ENCODE peak calls at places on chromosomes 4 and X, in five cellular contexts. A, J, V, R and I are unnamed samples.

GRCh38 chrX:149916745-149917392 is 12.5 kb upstream of the HSFX4 start:
- DNase-seq in A (no peak), J (peak; percentile 1), V (no peak), R (no peak), I (no peak)

GRCh38 chr4:156974264-156974663 is 2.7 kb upstream of the PDGFC start:
- DNase-seq in A (no peak), J (peak; percentile 74), V (no peak), R (no peak), I (no peak)

GRCh38 chr4:6272863-6273660 is 3.4 kb downstream of the WFS1 start:
- DNase-seq in A (no peak), J (peak; percentile 88), V (no peak), R (no peak), I (no peak)

GRCh38 chr4:120659626-120660170 is 262.8 kb downstream of the PRDM5 start:
- DNase-seq in A (no peak), J (no peak), V (no peak), R (no peak), I (no peak)

GRCh38 chr4:189124149-189124758 is 816.4 kb upstream of the FRG1 start:
- DNase-seq in A (no peak), J (peak; percentile 74), V (peak; percentile 65), R (no peak), I (peak; percentile 36)

GRCh38 chr4:73053974-73054480 is 15.5 kb downstream of the COX18 start:
- DNase-seq in A (no peak), J (peak; percentile 50), V (peak; percentile 31), R (no peak), I (no peak)

GRCh38 chrX:118974908-118975671 is 672 bp downstream of the LONRF3 start:
- DNase-seq in A (peak; percentile 40), J (no peak), V (peak; percentile 60), R (peak; percentile 42), I (peak; percentile 73)

GRCh38 chrX:56943264-56943663 is 52.1 kb downstream of the SPIN3 start:
- DNase-seq in A (no peak), J (no peak), V (no peak), R (no peak), I (no peak)

GRCh38 chr4:147340111-147340510 is 140.8 kb upstream of the EDNRA start:
- DNase-seq in A (no peak), J (peak; percentile 89), V (no peak), R (no peak), I (no peak)

GRCh38 chr4:2794707-2795557 is 2.0 kb downstream of the SH3BP2 start:
- DNase-seq in A (peak; percentile 68), J (peak; percentile 79), V (no peak), R (no peak), I (no peak)

GRCh38 chr4:5050520-5050955 is 742 bp upstream of the STK32B start:
- DNase-seq in A (peak; percentile 57), J (peak; percentile 83), V (peak; percentile 91), R (no peak), I (peak; percentile 89)

GRCh38 chr4:83772680-83773079 is 236.8 kb downstream of the GPAT3 start:
- DNase-seq in A (no peak), J (peak; percentile 2), V (peak; percentile 12), R (no peak), I (no peak)

GRCh38 chrX:8743126-8743732 is 11.3 kb upstream of the ANOS1 start:
- DNase-seq in A (peak; percentile 48), J (peak; percentile 31), V (peak; percentile 69), R (peak; percentile 27), I (peak; percentile 70)

GRCh38 chr4:15145709-15146108 is 143.4 kb downstream of the CPEB2 start:
- DNase-seq in A (no peak), J (no peak), V (no peak), R (no peak), I (no peak)

GRCh38 chrX:104018126-104018525 is 4.6 kb upstream of the H2BW1 start:
- DNase-seq in A (no peak), J (peak; percentile 8), V (no peak), R (no peak), I (no peak)

GRCh38 chr4:138475116-138475515 is 233.0 kb upstream of the SLC7A11 start:
- DNase-seq in A (no peak), J (no peak), V (no peak), R (no peak), I (no peak)

GRCh38 chrX:48897157-48897620 is 379 bp downstream of the TIMM17B start:
- DNase-seq in A (peak; percentile 78), J (peak; percentile 66), V (peak; percentile 93), R (peak; percentile 52), I (peak; percentile 93)

GRCh38 chrX:138287200-138287865 is 424.2 kb downstream of the FGF13 start:
- DNase-seq in A (no peak), J (no peak), V (no peak), R (no peak), I (no peak)

GRCh38 chrX:153646620-153647373 is at the start of gene DUSP9:
- DNase-seq in A (no peak), J (no peak), V (peak; percentile 66), R (no peak), I (peak; percentile 91)

GRCh38 chr4:80362578-80363181 is 27.1 kb downstream of the CFAP299 start:
- DNase-seq in A (no peak), J (peak; percentile 51), V (peak; percentile 83), R (no peak), I (peak; percentile 35)

GRCh38 chr4:74635074-74635473 is 159.2 kb downstream of the BTC start:
- DNase-seq in A (no peak), J (no peak), V (no peak), R (no peak), I (no peak)

GRCh38 chrX:56798866-56799864 is 70.1 kb downstream of the NBDY start:
- DNase-seq in A (peak; percentile 52), J (no peak), V (no peak), R (no peak), I (peak; percentile 12)

GRCh38 chr4:147134536-147135210 is 189.0 kb upstream of the TTC29 start:
- DNase-seq in A (no peak), J (no peak), V (no peak), R (no peak), I (no peak)

GRCh38 chr4:56637154-56637553 is 43.9 kb downstream of the HOPX start:
- DNase-seq in A (no peak), J (no peak), V (no peak), R (no peak), I (no peak)

GRCh38 chr4:154009795-154010194 is 220.9 kb upstream of the SFRP2 start:
- DNase-seq in A (no peak), J (no peak), V (no peak), R (no peak), I (no peak)

GRCh38 chr4:181819951-181820350 is 423.3 kb upstream of the TENM3 start:
- DNase-seq in A (no peak), J (peak; percentile 49), V (no peak), R (no peak), I (no peak)

GRCh38 chr4:148116264-148116663 is 325.9 kb downstream of the NR3C2 start:
- DNase-seq in A (no peak), J (peak; percentile 79), V (no peak), R (no peak), I (no peak)

GRCh38 chrX:33086886-33087285 is 124.5 kb downstream of the DMD start:
- DNase-seq in A (no peak), J (no peak), V (peak; percentile 37), R (no peak), I (peak; percentile 7)

GRCh38 chr4:88230399-88230798 is 54.0 kb downstream of the PPM1K start:
- DNase-seq in A (no peak), J (no peak), V (no peak), R (no peak), I (no peak)

GRCh38 chr4:88225216-88226107 is 58.9 kb downstream of the PPM1K start:
- DNase-seq in A (no peak), J (peak; percentile 26), V (no peak), R (no peak), I (no peak)

GRCh38 chr4:88226143-88226542 is 58.2 kb downstream of the PPM1K start:
- DNase-seq in A (no peak), J (no peak), V (no peak), R (no peak), I (no peak)

GRCh38 chr4:88227734-88228133 is 56.6 kb downstream of the PPM1K start:
- DNase-seq in A (no peak), J (no peak), V (no peak), R (no peak), I (no peak)

GRCh38 chr4:88230953-88231835 is 53.2 kb downstream of the PPM1K start:
- DNase-seq in A (no peak), J (peak; percentile 20), V (no peak), R (no peak), I (no peak)
- H3K4me3 ChIP-seq in A (no peak overlapping the region), J (peak overlapping the region; percentile 43), V (no peak overlapping the region), R (no peak overlapping the region), I (no peak overlapping the region)

GRCh38 chr4:183256343-183256742 is 63.7 kb downstream of the CLDN22 start:
- DNase-seq in A (no peak), J (no peak), V (no peak), R (no peak), I (no peak)

GRCh38 chr4:183254162-183254561 is 65.9 kb downstream of the CLDN22 start:
- DNase-seq in A (no peak), J (no peak), V (no peak), R (no peak), I (no peak)

GRCh38 chr4:183253451-183253850 is 66.6 kb downstream of the CLDN22 start:
- DNase-seq in A (no peak), J (no peak), V (no peak), R (no peak), I (no peak)

GRCh38 chr4:183256756-183257385 is 63.2 kb downstream of the CLDN22 start:
- DNase-seq in A (no peak), J (peak; percentile 54), V (peak; percentile 72), R (no peak), I (peak; percentile 76)

GRCh38 chr4:183255487-183255886 is 64.6 kb downstream of the CLDN22 start:
- DNase-seq in A (no peak), J (no peak), V (no peak), R (no peak), I (no peak)
- H3K36me3 ChIP-seq in A (peaks cover 8% of the 10 kb centered on the region), J (peaks cover 32% of the 10 kb centered on the region), V (peaks cover 23% of the 10 kb centered on the region), R (no peaks in the 10 kb centered on the region), I (peaks cover 26% of the 10 kb centered on the region)

GRCh38 chr4:41885456-41885855 is 49.8 kb upstream of the TMEM33 start:
- DNase-seq in A (no peak), J (no peak), V (no peak), R (no peak), I (no peak)
- H3K27me3 ChIP-seq in A (peaks cover 6% of the 10 kb centered on the region), J (peaks cover 55% of the 10 kb centered on the region), V (peaks cover 73% of the 10 kb centered on the region), R (peaks cover 19% of the 10 kb centered on the region), I (peaks cover 54% of the 10 kb centered on the region)

GRCh38 chr4:107210450-107211239 is 174.5 kb upstream of the DKK2 start:
- DNase-seq in A (no peak), J (peak; percentile 36), V (no peak), R (no peak), I (no peak)
- H3K4me3 ChIP-seq in A (peak overlapping the region; percentile 43), J (peak overlapping the region; percentile 90), V (no peak overlapping the region), R (no peak overlapping the region), I (no peak overlapping the region)